ENCODE peak calls at places on chromosomes 12 and 14, in five cellular contexts. V, X, W, Y and E are unnamed samples.

GRCh38 chr12:95601626-95602025 is 50.4 kb upstream of the USP44 start:
- DNase-seq in V (no peak), X (no peak), W (no peak), Y (no peak), E (no peak)

GRCh38 chr12:26461799-26462198 is 266.4 kb downstream of the SSPN start:
- DNase-seq in V (no peak), X (no peak), W (no peak), Y (no peak), E (no peak)

GRCh38 chr12:81610955-81611889 is 147.9 kb downstream of the PPFIA2 start:
- DNase-seq in V (no peak), X (peak), W (no peak), Y (peak), E (no peak)

GRCh38 chr12:86254399-86255107 is 1.6 kb downstream of the MGAT4C start:
- DNase-seq in V (no peak), X (no peak), W (no peak), Y (no peak), E (no peak)

GRCh38 chr14:60760648-60761364 is 26.2 kb downstream of the MNAT1 start:
- DNase-seq in V (no peak), X (no peak), W (no peak), Y (peak), E (no peak)

GRCh38 chr14:37579250-37579649 is 15.8 kb downstream of the FOXA1 start:
- DNase-seq in V (no peak), X (no peak), W (no peak), Y (peak), E (no peak)

GRCh38 chr12:132525833-132526455 is 36.0 kb downstream of the FBRSL1 start:
- DNase-seq in V (no peak), X (no peak), W (no peak), Y (peak), E (no peak)

GRCh38 chr12:54704187-54704586 is 56.0 kb upstream of the DCD start:
- DNase-seq in V (no peak), X (no peak), W (no peak), Y (no peak), E (no peak)

GRCh38 chr14:36028218-36028617 is 148.3 kb downstream of the PTCSC3 start:
- DNase-seq in V (no peak), X (peak), W (no peak), Y (peak), E (no peak)

GRCh38 chr14:52790011-52790755 is 1.2 kb downstream of the GNPNAT1 start:
- DNase-seq in V (no peak), X (no peak), W (no peak), Y (peak), E (no peak)

DNA sequence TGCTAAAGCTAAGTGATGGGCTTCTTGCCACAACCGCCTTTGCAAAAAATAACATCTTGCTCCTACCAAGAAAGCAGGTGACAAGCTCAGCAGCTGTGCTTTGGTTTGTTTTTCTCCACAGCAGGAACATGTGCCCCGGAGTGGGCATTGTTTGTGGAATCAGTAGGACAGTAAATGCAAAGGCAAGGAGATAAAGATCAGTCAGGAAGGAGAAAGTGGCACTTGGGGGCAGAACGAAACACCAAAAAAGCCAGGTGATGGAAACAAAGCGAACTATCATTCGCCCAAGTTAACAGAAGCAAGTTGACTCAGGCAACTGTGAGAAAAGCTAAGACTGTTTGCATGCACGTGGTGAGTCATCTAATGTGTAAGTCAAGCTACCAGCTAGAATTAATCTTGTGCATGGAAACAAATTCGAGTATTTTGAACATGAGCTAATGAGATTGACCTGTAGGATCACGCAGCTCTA is 165.5 kb upstream of the PLXNC1 start:
- DNase-seq in V (no peak), X (no peak), W (no peak), Y (no peak), E (no peak)
- TF ChIP-seq CTCF in V (no peak), X (no peak), W (no peak), Y (no peak), E (no peak)

GRCh38 chr12:79690606-79691298 is at the start of gene PAWR:
- DNase-seq in V (peak), X (peak), W (peak), Y (peak), E (peak)
- TF ChIP-seq CTCF in V (peak), X (no peak), W (no peak), Y (peak), E (peak)

GRCh38 chr12:118714051-118714460 is 267.3 kb upstream of the SRRM4 start:
- DNase-seq in V (peak), X (peak), W (no peak), Y (peak), E (peak)
- TF ChIP-seq CTCF in V (peak), X (peak), W (no peak), Y (peak), E (peak)

DNA sequence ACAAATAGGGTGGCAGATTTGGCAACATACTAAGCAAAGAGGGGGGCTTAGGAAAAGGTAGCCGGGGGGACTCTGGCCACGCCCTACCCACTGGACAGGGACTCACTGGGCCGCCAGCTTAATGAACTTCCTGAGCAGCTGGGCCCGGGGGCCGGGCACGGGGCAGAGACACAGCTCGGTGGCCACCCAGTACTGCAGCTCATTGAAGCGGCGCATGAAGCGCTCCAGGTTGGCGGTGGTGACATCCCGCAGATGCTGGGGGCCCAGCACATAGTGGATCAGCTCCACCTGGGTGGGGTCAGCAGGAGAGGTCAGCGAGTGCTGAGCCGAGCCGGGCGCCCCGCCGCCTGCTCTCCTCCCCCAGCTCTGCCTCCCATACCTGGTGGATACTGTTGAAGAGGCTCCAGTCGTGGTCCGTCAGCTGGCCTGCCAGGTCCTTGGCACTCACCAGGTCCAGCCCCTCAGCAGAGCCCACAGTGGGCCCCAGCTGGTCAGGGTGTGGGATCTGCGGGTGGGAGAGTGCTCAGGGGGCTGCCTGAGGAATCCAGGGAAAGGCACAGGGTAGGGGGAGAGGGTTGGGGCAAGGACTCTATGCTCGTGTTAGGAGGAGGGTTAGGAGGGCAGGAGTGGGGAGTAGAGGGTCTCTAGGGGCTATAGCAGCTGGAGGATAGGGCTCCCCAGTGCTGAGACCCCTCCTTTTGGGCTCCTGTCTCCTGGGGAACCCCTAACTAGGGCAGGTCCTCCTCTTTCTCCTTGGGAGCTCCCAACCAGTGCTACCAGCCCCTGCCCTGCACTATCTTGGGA is 15.4 kb upstream of the ENDOU start:
- DNase-seq in V (peak), X (no peak), W (no peak), Y (no peak), E (no peak)
- TF ChIP-seq CTCF in V (no peak), X (no peak), W (no peak), Y (no peak), E (no peak)